ENCODE peak calls at places on chromosomes 5 and 9, in six cellular contexts. X is right atrium auricular region, K is cardiac muscle cell, P is H9, E is adrenal gland, N is body of pancreas. R is an unnamed sample.

GRCh38 chr9:9117866-9118265 is 1318.3 kb upstream of the DMAC1 start:
- DNase-seq in N (peak; percentile 11), X (no peak), K (peak; percentile 67), E (no peak), P (no peak), R (no peak)

GRCh38 chr5:94432499-94432898 is 185.9 kb downstream of the KIAA0825 start:
- DNase-seq in E (no peak), N (peak; percentile 13), X (no peak), P (no peak), K (no peak), R (no peak)

GRCh38 chr9:33210006-33210715 is 29.8 kb upstream of the SPINK4 start:
- DNase-seq in K (no peak), P (no peak), N (no peak), X (no peak), E (no peak), R (no peak)

GRCh38 chr9:134864821-134865190 is 15.8 kb upstream of the FCN2 start:
- DNase-seq in K (no peak), X (no peak), N (no peak), E (no peak), P (peak; percentile 18), R (no peak)

GRCh38 chr5:120901199-120901598 is 437.1 kb downstream of the PRR16 start:
- DNase-seq in X (no peak), N (no peak), P (no peak), K (no peak), E (no peak), R (no peak)

GRCh38 chr9:110031511-110032173 is 176.3 kb downstream of the C9orf152 start:
- DNase-seq in K (no peak), P (no peak), N (no peak), E (no peak), X (no peak), R (no peak)

GRCh38 chr5:65722575-65723424 is 795 bp downstream of the NLN start:
- DNase-seq in N (no peak), X (no peak), E (no peak), P (peak; percentile 55), K (peak; percentile 50), R (peak; percentile 44)

GRCh38 chr9:114276908-114277821 is 45.7 kb upstream of the ORM1 start:
- DNase-seq in E (peak; percentile 5), P (peak; percentile 17), K (no peak), X (no peak), N (peak; percentile 5), R (peak; percentile 1)

GRCh38 chr9:83508072-83508471 is 30.1 kb downstream of the FRMD3 start:
- DNase-seq in N (no peak), K (no peak), E (no peak), X (no peak), P (no peak), R (no peak)

GRCh38 chr9:83509372-83509771 is 28.8 kb downstream of the FRMD3 start:
- DNase-seq in P (no peak), E (no peak), K (peak; percentile 61), N (no peak), X (no peak), R (no peak)

GRCh38 chr9:83501552-83501951 is 36.6 kb downstream of the FRMD3 start:
- DNase-seq in N (no peak), P (no peak), K (no peak), X (no peak), E (no peak), R (no peak)

GRCh38 chr9:83505282-83505681 is 32.9 kb downstream of the FRMD3 start:
- DNase-seq in K (no peak), E (no peak), X (no peak), P (no peak), N (no peak), R (no peak)

GRCh38 chr9:83503881-83504280 is 34.3 kb downstream of the FRMD3 start:
- DNase-seq in P (no peak), K (no peak), N (no peak), E (peak; percentile 43), X (no peak), R (no peak)
- H3K4me1 ChIP-seq in P (no peaks in the 10 kb centered on the region), K (no peaks in the 10 kb centered on the region), N (no peaks in the 10 kb centered on the region), E (peaks cover 4% of the 10 kb centered on the region), X (no peaks in the 10 kb centered on the region), R (peaks cover 18% of the 10 kb centered on the region)

GRCh38 chr9:130780865-130781504 is 54.1 kb upstream of the ABL1 start:
- DNase-seq in P (no peak), K (no peak), X (peak; percentile 87), E (peak; percentile 66), N (peak; percentile 37), R (peak; percentile 58)
- H3K4me1 ChIP-seq in P (no peaks in the 10 kb centered on the region), K (peaks cover 11% of the 10 kb centered on the region), X (no peaks in the 10 kb centered on the region), E (peaks cover 6% of the 10 kb centered on the region), N (peaks cover 16% of the 10 kb centered on the region), R (peaks cover 20% of the 10 kb centered on the region)

GRCh38 chr5:143613329-143613728 is 198.6 kb upstream of the HMHB1 start:
- DNase-seq in N (no peak), E (no peak), X (no peak), P (no peak), K (no peak), R (no peak)
- H3K4me1 ChIP-seq in N (no peaks in the 10 kb centered on the region), E (no peaks in the 10 kb centered on the region), X (no peaks in the 10 kb centered on the region), P (no peaks in the 10 kb centered on the region), K (no peaks in the 10 kb centered on the region), R (no peaks in the 10 kb centered on the region)

GRCh38 chr9:136552117-136552685 is 6.4 kb upstream of the NOTCH1 start:
- DNase-seq in K (no peak), N (no peak), X (no peak), P (no peak), E (no peak), R (no peak)
- H3K4me1 ChIP-seq in K (peaks cover 22% of the 10 kb centered on the region), N (peaks cover 39% of the 10 kb centered on the region), X (no peaks in the 10 kb centered on the region), P (no peaks in the 10 kb centered on the region), E (peaks cover 12% of the 10 kb centered on the region), R (no peaks in the 10 kb centered on the region)

GRCh38 chr5:150341331-150341730 is 16.2 kb upstream of the TCOF1 start:
- DNase-seq in K (no peak), N (no peak), E (no peak), P (no peak), X (no peak), R (no peak)

GRCh38 chr5:150342583-150342982 is 14.9 kb upstream of the TCOF1 start:
- DNase-seq in E (no peak), P (no peak), N (no peak), X (no peak), K (no peak), R (no peak)

GRCh38 chr5:150340614-150341265 is 16.8 kb upstream of the TCOF1 start:
- DNase-seq in E (no peak), P (no peak), K (no peak), X (no peak), N (no peak), R (no peak)

GRCh38 chr5:150343994-150344393 is 13.5 kb upstream of the TCOF1 start:
- DNase-seq in X (no peak), N (no peak), P (no peak), E (no peak), K (peak; percentile 38), R (no peak)

GRCh38 chr5:150341989-150342388 is 15.5 kb upstream of the TCOF1 start:
- DNase-seq in X (no peak), N (no peak), E (no peak), P (no peak), K (no peak), R (no peak)
- H3K4me1 ChIP-seq in X (no peaks in the 10 kb centered on the region), N (no peaks in the 10 kb centered on the region), E (no peaks in the 10 kb centered on the region), P (no peaks in the 10 kb centered on the region), K (peaks cover 16% of the 10 kb centered on the region), R (peaks cover 5% of the 10 kb centered on the region)

GRCh38 chr9:136088939-136089696 is 6.0 kb downstream of the NACC2 start:
- DNase-seq in E (no peak), N (no peak), K (no peak), P (peak; percentile 25), X (no peak), R (peak; percentile 8)

GRCh38 chr9:136087741-136088480 is 7.2 kb downstream of the NACC2 start:
- DNase-seq in N (peak; percentile 11), X (no peak), K (no peak), E (peak; percentile 52), P (peak; percentile 23), R (peak; percentile 9)

GRCh38 chr9:136086951-136087740 is 7.9 kb downstream of the NACC2 start:
- DNase-seq in X (no peak), P (peak; percentile 25), K (no peak), E (no peak), N (no peak), R (peak; percentile 9)

GRCh38 chr9:136089697-136090045 is 5.4 kb downstream of the NACC2 start:
- DNase-seq in K (no peak), P (no peak), X (no peak), N (no peak), E (no peak), R (peak; percentile 8)

GRCh38 chr9:136088481-136088938 is 6.6 kb downstream of the NACC2 start:
- DNase-seq in N (no peak), X (no peak), P (peak; percentile 15), E (no peak), K (no peak), R (peak; percentile 11)
- H3K4me1 ChIP-seq in N (peaks cover 75% of the 10 kb centered on the region), X (no peaks in the 10 kb centered on the region), P (no peaks in the 10 kb centered on the region), E (peaks cover 10% of the 10 kb centered on the region), K (peaks cover under 1% of the 10 kb centered on the region), R (peaks cover 24% of the 10 kb centered on the region)

DNA sequence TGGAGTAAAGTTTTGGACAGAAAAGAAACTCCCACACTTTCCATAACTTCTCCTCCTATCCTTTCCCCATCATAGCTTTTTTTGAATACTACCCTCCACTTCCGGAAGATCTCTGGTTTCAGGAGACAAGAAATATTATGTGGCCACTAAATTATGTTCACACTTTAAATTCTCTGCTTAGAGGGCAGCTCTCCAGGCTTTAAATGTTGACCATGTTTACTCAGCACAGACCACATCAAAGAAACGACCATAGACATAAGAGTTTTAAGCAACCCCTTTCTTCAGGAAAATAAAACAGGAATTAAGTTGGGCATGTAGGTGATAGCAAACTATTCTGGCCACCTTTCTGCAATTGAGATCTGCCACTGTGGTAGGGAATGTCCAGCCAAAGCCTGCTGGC is 97.8 kb downstream of the PIK3R1 start:
- DNase-seq in E (no peak), P (no peak), K (no peak), X (no peak), N (no peak), R (no peak)
- H3K4me1 ChIP-seq in E (no peaks in the 10 kb centered on the region), P (no peaks in the 10 kb centered on the region), K (no peaks in the 10 kb centered on the region), X (no peaks in the 10 kb centered on the region), N (no peaks in the 10 kb centered on the region), R (no peaks in the 10 kb centered on the region)

DNA sequence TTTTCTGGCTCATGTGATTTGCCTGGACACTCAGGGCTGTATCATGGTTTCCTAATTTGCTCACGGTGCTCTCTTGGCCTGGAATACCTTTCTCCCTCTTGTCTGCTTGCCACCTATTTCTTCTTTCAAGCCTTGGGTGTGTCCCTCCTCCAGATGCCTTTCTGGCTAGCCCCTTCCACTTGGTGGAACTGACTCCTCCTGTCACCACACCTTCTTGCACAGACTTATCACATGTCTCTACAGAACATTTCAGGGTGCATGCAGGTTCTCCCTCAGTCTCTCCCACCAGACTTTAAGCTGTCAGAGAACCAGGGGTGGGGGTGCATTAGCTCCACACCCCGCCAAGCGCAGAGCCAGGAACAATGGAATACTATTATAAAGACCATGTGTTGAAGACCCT is 1.9 kb downstream of the TBC1D2 start:
- DNase-seq in K (no peak), E (no peak), X (no peak), N (no peak), P (no peak), R (no peak)
- H3K4me1 ChIP-seq in K (no peaks in the 10 kb centered on the region), E (no peaks in the 10 kb centered on the region), X (no peaks in the 10 kb centered on the region), N (peaks cover 20% of the 10 kb centered on the region), P (peaks cover 3% of the 10 kb centered on the region), R (no peaks in the 10 kb centered on the region)

GRCh38 chr5:1950096-1950707 is 67.5 kb upstream of the IRX4 start:
- DNase-seq in K (no peak), X (no peak), N (no peak), E (no peak), P (no peak), R (no peak)
- H3K4me1 ChIP-seq in K (peaks cover 38% of the 10 kb centered on the region), X (no peaks in the 10 kb centered on the region), N (no peaks in the 10 kb centered on the region), E (no peaks in the 10 kb centered on the region), P (no peaks in the 10 kb centered on the region), R (no peaks in the 10 kb centered on the region)

GRCh38 chr5:139667730-139668063 is 19.5 kb downstream of the CXXC5 start:
- DNase-seq in K (no peak), N (no peak), X (no peak), E (no peak), P (no peak), R (peak; percentile 63)
- H3K4me1 ChIP-seq in K (peaks cover 47% of the 10 kb centered on the region), N (peaks cover 100% of the 10 kb centered on the region), X (peaks cover 7% of the 10 kb centered on the region), E (peaks cover 60% of the 10 kb centered on the region), P (peaks cover 21% of the 10 kb centered on the region), R (peaks cover 76% of the 10 kb centered on the region)

R was measured in BE2C.